ENCODE peak calls at places on chromosomes 7 and 10, in nine cellular contexts. G is effector CD4-positive, alpha-beta T cell; X is uterus; I is fibroblast of the aortic adventitia; N is activated CD8-positive, alpha-beta memory T cell treated with anti-CD3 and anti-CD28 coated beads for 48 hours; B is astrocyte; L is choroid plexus epithelial cell; Z is NCI-H146; A is AG08395. F is an unnamed sample.

GRCh38 chr10:127918570-127918969 is 11.7 kb downstream of the PTPRE start:
- DNase-seq in Z (no peak), A (no peak), B (no peak), G (no peak), I (no peak), N (no peak), L (no peak), X (no peak), F (no peak)

GRCh38 chr7:79284226-79284625 is 169.2 kb downstream of the MAGI2 start:
- DNase-seq in A (peak), L (no peak), B (peak), I (peak), G (no peak), X (no peak), N (no peak), Z (no peak), F (no peak)

GRCh38 chr7:24769863-24770262 is 12.6 kb upstream of the GSDME start:
- DNase-seq in L (no peak), N (no peak), X (no peak), A (no peak), B (no peak), Z (no peak), G (no peak), I (no peak), F (no peak)

GRCh38 chr7:24995466-24995865 is 15.5 kb upstream of the OSBPL3 start:
- DNase-seq in X (no peak), B (no peak), Z (no peak), G (no peak), A (no peak), N (no peak), I (no peak), L (no peak), F (no peak)

GRCh38 chr7:70698219-70698832 is 433.6 kb upstream of the GALNT17 start:
- DNase-seq in N (no peak), X (no peak), L (peak), B (peak), I (peak), G (no peak), A (peak), Z (peak), F (no peak)

GRCh38 chr10:48575901-48576300 is 29.0 kb downstream of the ARHGAP22 start:
- DNase-seq in B (no peak), A (no peak), I (no peak), Z (no peak), N (no peak), X (no peak), G (no peak), L (no peak), F (peak)

GRCh38 chr7:27168265-27168947 is 3.1 kb upstream of the HOXA9 start:
- DNase-seq in Z (no peak), N (no peak), G (no peak), B (no peak), I (no peak), X (peak), L (no peak), A (no peak), F (no peak)

GRCh38 chr10:52965938-52966401 is 193.4 kb upstream of the MBL2 start:
- DNase-seq in L (no peak), A (no peak), Z (peak), B (no peak), I (no peak), X (no peak), N (no peak), G (no peak), F (no peak)

GRCh38 chr10:109393425-109393824 is 529.9 kb downstream of the XPNPEP1 start:
- DNase-seq in G (no peak), I (no peak), N (no peak), L (no peak), B (no peak), Z (no peak), X (no peak), A (no peak), F (no peak)

GRCh38 chr10:29022513-29022912 is 266.4 kb upstream of the LYZL1 start:
- DNase-seq in Z (peak), I (no peak), B (no peak), G (no peak), X (no peak), A (no peak), N (no peak), L (no peak), F (no peak)

GRCh38 chr7:48140001-48140681 is 31.1 kb upstream of the ABCA13 start:
- DNase-seq in B (no peak), X (no peak), Z (no peak), A (no peak), G (no peak), L (peak), N (no peak), I (peak), F (no peak)

GRCh38 chr7:158421394-158421793 is 166.2 kb downstream of the PTPRN2 start:
- DNase-seq in L (no peak), I (no peak), B (no peak), Z (no peak), X (no peak), A (no peak), G (no peak), N (no peak), F (no peak)

GRCh38 chr10:116132716-116133420 is 140.1 kb downstream of the GFRA1 start:
- DNase-seq in A (no peak), I (no peak), G (no peak), B (no peak), N (no peak), X (no peak), Z (no peak), L (no peak), F (no peak)

GRCh38 chr7:107938448-107939250 is 47.7 kb downstream of the DLD start:
- DNase-seq in X (peak), G (no peak), I (peak), N (no peak), L (no peak), A (no peak), Z (no peak), B (peak), F (peak)

GRCh38 chr7:116731737-116732335 is 59.8 kb downstream of the MET start:
- DNase-seq in L (no peak), N (no peak), G (no peak), A (no peak), X (no peak), I (no peak), B (no peak), Z (no peak), F (no peak)

GRCh38 chr7:128099204-128099671 is 68.0 kb upstream of the LRRC4 start:
- DNase-seq in B (peak), N (no peak), I (peak), A (no peak), X (no peak), Z (no peak), L (peak), G (no peak), F (no peak)

GRCh38 chr10:17474595-17474994 is 20.2 kb upstream of the ST8SIA6 start:
- DNase-seq in A (no peak), G (no peak), B (no peak), Z (peak), L (peak), X (no peak), N (no peak), I (peak), F (no peak)